ENCODE peak calls at places on chromosomes 6 and 20, in four cellular contexts. V, C, D and U are unnamed samples.

GRCh38 chr6:122825180-122825579 is 36.1 kb downstream of the SMPDL3A start:
- DNase-seq in C (no peak), D (no peak), V (no peak), U (no peak)

GRCh38 chr6:112031956-112032355 is 21.9 kb upstream of the CCN6 start:
- DNase-seq in C (no peak), V (no peak), D (no peak), U (no peak)

GRCh38 chr6:43644940-43645612 is at the start of gene RSPH9:
- DNase-seq in V (no peak), C (no peak), D (no peak), U (peak; percentile 66)

GRCh38 chr20:63223121-63223825 is 7.3 kb upstream of the YTHDF1 start:
- DNase-seq in C (no peak), V (peak; percentile 70), D (peak; percentile 73), U (peak; percentile 48)

GRCh38 chr6:10695086-10695657 is 400 bp downstream of the PAK1IP1 start:
- DNase-seq in V (peak; percentile 40), C (no peak), D (no peak), U (no peak)

GRCh38 chr20:44480097-44480496 is 4.4 kb downstream of the TTPAL start:
- DNase-seq in C (no peak), V (no peak), D (no peak), U (no peak)

GRCh38 chr6:47724300-47724699 is 25.9 kb downstream of the ADGRF4 start:
- DNase-seq in V (no peak), D (no peak), C (no peak), U (no peak)

GRCh38 chr6:34288581-34288980 is 39.8 kb upstream of the SMIM29 start:
- DNase-seq in D (no peak), V (no peak), C (peak; percentile 47), U (no peak)

GRCh38 chr6:110039996-110040383 is 61.9 kb downstream of the GPR6 start:
- DNase-seq in C (no peak), V (peak; percentile 10), D (no peak), U (no peak)

GRCh38 chr20:24560571-24561485 is 91.4 kb downstream of the SYNDIG1 start:
- DNase-seq in D (no peak), C (no peak), V (no peak), U (no peak)

GRCh38 chr6:92110390-92110789 is 1309.0 kb downstream of the EPHA7 start:
- DNase-seq in C (no peak), V (no peak), D (no peak), U (no peak)

GRCh38 chr6:39426057-39426592 is 103.6 kb upstream of the KCNK16 start:
- DNase-seq in V (no peak), C (no peak), D (no peak), U (peak; percentile 23)

GRCh38 chr20:40471261-40471629 is 217.8 kb downstream of the MAFB start:
- DNase-seq in C (no peak), V (peak; percentile 5), D (no peak), U (no peak)

GRCh38 chr6:170371588-170371987 is 65.0 kb downstream of the FAM120B start:
- DNase-seq in C (no peak), D (no peak), V (no peak), U (no peak)

GRCh38 chr6:150857062-150857905 is 8.2 kb upstream of the MTHFD1L start:
- DNase-seq in C (no peak), V (no peak), D (peak; percentile 15), U (peak; percentile 46)

GRCh38 chr6:52611833-52612232 is 35.0 kb upstream of the TRAM2 start:
- DNase-seq in C (no peak), V (peak; percentile 50), D (no peak), U (no peak)

GRCh38 chr6:15443119-15443518 is 197.2 kb downstream of the JARID2 start:
- DNase-seq in D (no peak), V (peak; percentile 39), C (no peak), U (no peak)

GRCh38 chr6:138372711-138373463 is 4.8 kb upstream of the SMIM28 start:
- DNase-seq in V (no peak), C (no peak), D (no peak), U (no peak)

GRCh38 chr6:10595731-10596664 is 74.8 kb downstream of the GCNT2 start:
- DNase-seq in C (no peak), D (no peak), V (no peak), U (no peak)

GRCh38 chr6:131062245-131063027 is 609 bp downstream of the EPB41L2 start:
- DNase-seq in C (no peak), D (no peak), V (peak; percentile 21), U (no peak)

GRCh38 chr6:31792090-31792374 is 3.5 kb downstream of the VARS1 start:
- DNase-seq in C (no peak), V (no peak), D (no peak), U (no peak)

GRCh38 chr6:34468378-34468892 is 2.6 kb downstream of the PACSIN1 start:
- DNase-seq in V (no peak), D (no peak), C (peak; percentile 16), U (no peak)

GRCh38 chr20:31662372-31662854 is 24.7 kb downstream of the COX4I2 start:
- DNase-seq in V (no peak), D (no peak), C (no peak), U (no peak)

GRCh38 chr6:27891300-27891913 is 20.8 kb downstream of the OR2B2 start:
- DNase-seq in C (no peak), V (no peak), D (no peak), U (no peak)

GRCh38 chr20:56088381-56088780 is 83.1 kb upstream of the CBLN4 start:
- DNase-seq in C (no peak), D (no peak), V (no peak), U (no peak)

GRCh38 chr20:32670773-32671455 is 2.8 kb downstream of the C20orf203 start:
- DNase-seq in V (no peak), C (peak; percentile 63), D (no peak), U (no peak)

GRCh38 chr6:107154131-107154906 is 39.0 kb upstream of the BEND3 start:
- DNase-seq in C (no peak), D (peak; percentile 33), V (no peak), U (no peak)

GRCh38 chr6:54702772-54703171 is 143.8 kb upstream of the FAM83B start:
- DNase-seq in D (no peak), C (no peak), V (no peak), U (no peak)

GRCh38 chr6:169396554-169397163 is 143.0 kb upstream of the THBS2 start:
- DNase-seq in D (no peak), V (no peak), C (no peak), U (no peak)

GRCh38 chr20:53981752-53982437 is 88.5 kb downstream of the BCAS1 start:
- DNase-seq in V (no peak), D (no peak), C (no peak), U (no peak)

GRCh38 chr20:53149652-53150205 is 177.6 kb downstream of the TSHZ2 start:
- DNase-seq in D (no peak), V (no peak), C (no peak), U (no peak)

GRCh38 chr6:158505194-158505593 is 54.7 kb upstream of the TMEM181 start:
- DNase-seq in C (no peak), D (no peak), V (no peak), U (no peak)

GRCh38 chr6:158501638-158502592 is 58.0 kb upstream of the TMEM181 start:
- DNase-seq in C (no peak), V (no peak), D (no peak), U (no peak)

GRCh38 chr6:158502593-158502950 is 57.3 kb upstream of the TMEM181 start:
- DNase-seq in V (no peak), C (no peak), D (no peak), U (no peak)

GRCh38 chr6:158503222-158503621 is 56.7 kb upstream of the TMEM181 start:
- DNase-seq in V (no peak), C (no peak), D (no peak), U (no peak)

DNA sequence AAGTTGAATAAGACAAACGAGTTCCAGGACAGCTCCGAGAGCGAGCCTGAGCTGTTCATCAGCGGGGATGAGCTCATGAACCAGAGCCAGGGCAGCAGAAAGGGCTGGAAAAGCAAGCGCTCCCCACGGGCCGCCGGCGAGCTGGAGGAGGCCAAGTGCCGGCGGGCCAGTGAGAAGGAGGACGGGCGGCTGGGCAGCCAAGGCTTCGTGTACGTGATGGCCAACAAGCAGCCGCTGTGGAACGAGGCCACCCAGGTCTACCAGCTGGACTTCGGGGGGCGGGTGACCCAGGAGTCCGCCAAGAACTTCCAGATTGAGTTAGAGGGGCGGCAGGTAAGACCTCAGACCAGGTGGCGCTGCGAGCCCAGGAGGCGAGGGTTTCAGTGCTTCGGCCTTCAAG is 56.0 kb upstream of the TMEM181 start:
- DNase-seq in V (no peak), D (no peak), C (no peak), U (no peak)
- TF ChIP-seq RFX5 in V (no peak), D (no peak), C (no peak), U (no peak)

DNA sequence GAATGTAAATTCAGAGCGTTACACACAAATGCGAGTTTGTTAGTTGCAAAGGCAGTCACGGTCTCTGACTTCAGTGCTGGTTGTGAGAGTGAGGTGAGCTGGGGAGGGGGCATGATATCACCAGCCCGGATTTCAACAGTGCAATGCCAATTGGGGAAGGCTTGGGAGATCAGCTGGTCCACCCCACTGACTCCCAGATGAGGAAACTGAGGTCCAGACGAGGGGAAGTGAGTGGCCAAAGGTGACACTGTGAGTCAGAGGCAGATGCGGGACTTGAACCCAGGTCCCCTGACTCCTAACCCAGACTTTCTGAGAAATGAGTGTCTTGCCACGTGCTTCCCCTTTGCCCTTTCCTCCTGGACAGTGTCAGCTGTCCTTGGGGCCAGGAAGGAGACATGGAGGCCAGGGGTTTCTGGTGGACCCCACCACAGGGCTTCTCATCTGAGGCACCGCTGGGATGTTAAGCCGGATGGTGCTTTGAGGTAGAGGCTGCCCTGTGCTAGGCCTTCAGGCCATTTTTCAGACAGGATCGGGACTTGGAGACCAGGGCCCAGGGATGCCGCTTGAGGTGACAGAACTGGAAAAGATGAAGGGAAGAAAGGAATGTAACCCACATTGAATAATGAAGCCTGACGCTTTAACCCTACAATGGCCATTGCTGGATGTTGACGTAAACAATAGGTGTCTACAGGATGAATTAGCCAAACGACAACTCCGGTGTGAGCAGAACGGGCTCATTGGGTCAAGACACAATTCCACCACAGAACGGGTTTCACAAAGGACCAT is 62.3 kb downstream of the CEBPB start:
- DNase-seq in C (no peak), V (no peak), D (no peak), U (no peak)
- TF ChIP-seq ESRRA in C (no peak), V (no peak), D (no peak), U (no peak)

GRCh38 chr6:84643778-84644177 is 120.6 kb downstream of the TBX18 start:
- DNase-seq in C (no peak), V (no peak), D (no peak), U (no peak)

GRCh38 chr6:84641076-84641475 is 123.3 kb downstream of the TBX18 start:
- DNase-seq in C (no peak), V (no peak), D (no peak), U (no peak)

GRCh38 chr6:84638286-84638685 is 126.1 kb downstream of the TBX18 start:
- DNase-seq in V (no peak), C (no peak), D (no peak), U (no peak)

GRCh38 chr6:84635081-84635745 is 129.2 kb downstream of the TBX18 start:
- DNase-seq in V (no peak), D (no peak), C (no peak), U (no peak)

DNA sequence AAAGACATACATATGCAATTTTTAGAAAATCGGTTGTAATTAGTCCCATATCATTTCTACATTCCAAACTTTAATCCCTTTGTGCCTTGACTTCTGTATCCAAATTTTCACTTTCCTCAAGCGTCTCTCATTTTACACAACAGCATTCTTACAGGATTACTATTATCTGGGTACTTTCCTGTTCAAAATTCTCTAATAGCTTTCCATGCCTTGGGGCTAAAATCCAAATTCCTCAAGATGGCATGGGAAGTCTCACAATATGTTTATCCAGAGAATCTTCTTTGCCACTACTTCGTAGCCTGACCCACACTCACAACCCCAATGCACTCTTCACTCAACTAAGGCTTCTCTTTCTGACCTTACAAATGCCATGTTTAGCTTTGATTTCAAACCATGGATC is 125.0 kb downstream of the TBX18 start:
- DNase-seq in V (no peak), D (no peak), C (no peak), U (no peak)
- TF ChIP-seq RFX5 in V (no peak), D (no peak), C (no peak), U (no peak)

GRCh38 chr20:36861875-36862801 is 13.8 kb upstream of the TLDC2 start:
- DNase-seq in V (peak; percentile 87), D (peak; percentile 87), C (no peak), U (peak; percentile 91)
- TF ChIP-seq ESRRA in V (no peak), D (peak; percentile 36), C (no peak), U (no peak)